ENCODE peak calls at places on chromosome 4, in nine cellular contexts. F is left lung, S is H1, A is right atrium auricular region, B is MM.1S, E is neuronal stem cell, N is right cardiac atrium, G is tibial artery, R is heart left ventricle. U is an unnamed sample. For H3K4me1, the result is how much of the 10 kb centered on the place peaks cover.

GRCh38 chr4:150820409-150820808 is 194.7 kb downstream of the LRBA start:
- DNase-seq in B (no peak), E (no peak), S (no peak), N (no peak), G (no peak), A (no peak), F (no peak), R (no peak), U (no peak)

GRCh38 chr4:107760281-107760947 is 40.4 kb upstream of the PAPSS1 start:
- DNase-seq in G (no peak), E (no peak), R (no peak), S (no peak), N (no peak), A (no peak), B (no peak), F (no peak), U (no peak)

GRCh38 chr4:133320576-133321170 is 171.6 kb downstream of the PCDH10 start:
- DNase-seq in R (no peak), S (no peak), G (no peak), F (no peak), N (no peak), B (peak), A (no peak), E (peak), U (no peak)

GRCh38 chr4:108702960-108703359 is 52.6 kb downstream of the OSTC start:
- DNase-seq in E (no peak), N (no peak), B (peak), A (no peak), F (no peak), G (no peak), R (no peak), S (no peak), U (no peak)

GRCh38 chr4:170089743-170090666 is at the start of gene AADAT:
- DNase-seq in R (peak), E (peak), S (peak), N (peak), G (peak), F (peak), A (peak), B (peak), U (peak)

GRCh38 chr4:185128272-185129119 is 14.6 kb upstream of the SLC25A4 start:
- DNase-seq in F (peak), S (peak), E (peak), N (peak), B (no peak), A (no peak), G (no peak), R (peak), U (no peak)

GRCh38 chr4:113618205-113618604 is 143.3 kb downstream of the CAMK2D start:
- DNase-seq in E (no peak), F (no peak), A (no peak), B (no peak), G (no peak), R (no peak), N (no peak), S (no peak), U (no peak)

GRCh38 chr4:121764702-121765367 is at the start of gene SMIM43:
- DNase-seq in S (peak), G (no peak), N (no peak), B (no peak), A (no peak), F (peak), E (peak), R (peak), U (no peak)

GRCh38 chr4:162682651-162683050 is 484.0 kb downstream of the NAF1 start:
- DNase-seq in N (no peak), F (no peak), S (no peak), A (no peak), B (no peak), G (no peak), E (no peak), R (no peak), U (no peak)

GRCh38 chr4:1003271-1004070 is 8.0 kb upstream of the FGFRL1 start:
- DNase-seq in S (no peak), E (no peak), B (no peak), N (no peak), F (no peak), A (no peak), R (no peak), G (no peak), U (no peak)

GRCh38 chr4:104677122-104677521 is 182.4 kb upstream of the CXXC4 start:
- DNase-seq in N (peak), R (no peak), G (no peak), B (no peak), F (no peak), A (no peak), S (no peak), E (peak), U (no peak)

GRCh38 chr4:76748649-76749048 is 149.3 kb downstream of the SOWAHB start:
- DNase-seq in A (no peak), G (peak), F (no peak), S (no peak), B (peak), E (no peak), R (no peak), N (no peak), U (no peak)

GRCh38 chr4:180598281-180598680 is 1644.9 kb upstream of the TENM3 start:
- DNase-seq in R (no peak), F (no peak), S (no peak), A (no peak), N (no peak), E (no peak), G (no peak), B (peak), U (no peak)

GRCh38 chr4:48779095-48779997 is 733 bp downstream of the FRYL start:
- DNase-seq in E (peak), F (peak), B (peak), A (peak), R (peak), N (peak), S (peak), G (peak), U (no peak)

GRCh38 chr4:15488136-15488535 is 18.5 kb downstream of the CC2D2A start:
- DNase-seq in E (no peak), S (no peak), R (no peak), N (no peak), A (no peak), G (no peak), F (no peak), B (no peak), U (no peak)

GRCh38 chr4:150090836-150091235 is 12.6 kb downstream of the DCLK2 start:
- DNase-seq in R (no peak), N (no peak), S (no peak), A (no peak), E (no peak), F (no peak), B (no peak), G (no peak), U (no peak)

GRCh38 chr4:78938474-78938867 is 767 bp downstream of the PAQR3 start:
- DNase-seq in R (no peak), A (no peak), F (no peak), S (no peak), G (no peak), E (no peak), N (no peak), B (no peak), U (no peak)

GRCh38 chr4:55255171-55255570 is 90.9 kb upstream of the SRD5A3 start:
- DNase-seq in G (no peak), S (no peak), A (no peak), N (no peak), R (no peak), B (no peak), E (no peak), F (no peak), U (no peak)

GRCh38 chr4:27305246-27305645 is 444.6 kb downstream of the STIM2 start:
- DNase-seq in A (no peak), G (no peak), S (no peak), E (no peak), B (no peak), R (no peak), N (no peak), F (no peak), U (no peak)

GRCh38 chr4:112085156-112086035 is 59.9 kb upstream of the FAM241A start:
- DNase-seq in S (no peak), A (no peak), F (no peak), E (no peak), B (peak), N (no peak), R (no peak), G (no peak), U (no peak)
- H3K27ac ChIP-seq in S (no peak), A (no peak), F (no peak), E (no peak), B (no peak), N (no peak), R (peak), G (no peak), U (no peak)

GRCh38 chr4:2290488-2290887 is 28.6 kb upstream of the MXD4 start:
- DNase-seq in G (no peak), B (no peak), N (no peak), R (no peak), F (peak), A (no peak), E (no peak), S (no peak), U (no peak)
- H3K4me1 ChIP-seq in G (under half), B (under half), N (under half), R (under half), F (under half), A (under half), E (under half), S (under half), U (under half)

DNA sequence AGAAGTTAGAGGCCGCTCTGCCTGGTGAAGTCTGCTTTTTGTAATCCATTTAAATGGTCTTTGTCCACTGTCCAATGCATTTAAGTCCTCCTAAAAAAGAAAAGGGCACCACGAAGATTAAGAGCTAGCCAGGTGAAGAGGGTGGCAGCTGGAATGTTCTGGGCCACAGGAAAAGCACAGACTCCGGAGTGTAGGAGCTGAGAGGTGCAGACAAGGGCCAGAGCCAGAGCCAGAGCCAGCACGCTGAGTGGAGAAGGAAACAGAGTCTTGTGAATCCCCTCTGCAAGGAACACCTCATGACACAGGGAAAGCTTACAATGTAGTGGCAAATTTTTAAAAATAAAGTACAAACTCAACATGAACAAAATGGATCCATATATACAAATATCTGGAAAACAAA is 83.6 kb downstream of the TSPAN5 start:
- DNase-seq in S (no peak), N (no peak), G (no peak), B (no peak), A (no peak), R (no peak), F (no peak), E (no peak), U (no peak)
- H3K4me3 ChIP-seq in S (no peak), N (no peak), G (no peak), B (no peak), A (no peak), R (no peak), F (no peak), E (no peak), U (no peak)

GRCh38 chr4:73730292-73730691 is 10.1 kb upstream of the CXCL8 start:
- DNase-seq in F (no peak), B (no peak), E (no peak), A (no peak), R (no peak), S (no peak), N (no peak), G (no peak), U (no peak)
- H3K27ac ChIP-seq in F (no peak), B (no peak), E (no peak), A (no peak), R (no peak), S (no peak), N (no peak), G (no peak), U (no peak)

GRCh38 chr4:8052160-8052691 is 106.4 kb downstream of the ABLIM2 start:
- DNase-seq in S (no peak), E (no peak), N (no peak), G (no peak), A (no peak), F (no peak), B (no peak), R (no peak), U (no peak)
- H3K4me1 ChIP-seq in S (under half), E (under half), N (under half), G (under half), A (under half), F (under half), B (under half), R (under half), U (under half)

DNA sequence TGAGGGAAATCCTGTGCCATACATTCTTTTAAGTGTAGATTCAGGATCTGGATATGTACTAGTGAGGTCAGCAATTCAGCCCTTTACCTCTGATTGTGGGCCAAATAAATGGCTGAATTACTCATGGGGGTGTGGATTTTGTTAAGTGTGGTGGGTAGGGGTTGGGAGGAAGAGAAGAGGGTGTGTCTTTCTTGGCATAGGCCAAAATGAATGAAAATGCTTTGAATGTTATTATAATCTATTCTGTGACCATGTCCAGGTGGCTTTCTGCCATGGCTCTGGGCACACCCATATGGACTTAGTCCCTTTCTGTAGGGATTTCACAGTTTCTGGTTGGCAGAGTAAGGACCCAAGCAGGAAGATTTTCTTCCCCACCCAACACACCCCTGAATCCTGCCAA is 244.3 kb downstream of the CBR4 start:
- DNase-seq in N (peak), F (no peak), B (no peak), A (peak), G (peak), R (peak), S (no peak), E (no peak), U (no peak)
- H3K4me3 ChIP-seq in N (no peak), F (no peak), B (no peak), A (no peak), G (no peak), R (no peak), S (no peak), E (no peak), U (no peak)

GRCh38 chr4:146343776-146344175 is 129.4 kb downstream of the REELD1 start:
- DNase-seq in A (no peak), S (no peak), G (no peak), B (no peak), E (no peak), N (no peak), F (no peak), R (no peak), U (no peak)

GRCh38 chr4:146347822-146348221 is 133.5 kb downstream of the REELD1 start:
- DNase-seq in N (no peak), S (no peak), E (no peak), G (no peak), F (no peak), A (no peak), R (no peak), B (no peak), U (no peak)

GRCh38 chr4:146346276-146346675 is 131.9 kb downstream of the REELD1 start:
- DNase-seq in S (no peak), F (no peak), R (no peak), G (no peak), N (no peak), B (peak), E (no peak), A (no peak), U (no peak)

GRCh38 chr4:146349306-146349705 is 135.0 kb downstream of the REELD1 start:
- DNase-seq in N (no peak), E (no peak), R (no peak), F (no peak), A (no peak), G (no peak), B (no peak), S (no peak), U (no peak)
- H3K27ac ChIP-seq in N (no peak), E (no peak), R (no peak), F (no peak), A (no peak), G (no peak), B (no peak), S (no peak), U (no peak)

DNA sequence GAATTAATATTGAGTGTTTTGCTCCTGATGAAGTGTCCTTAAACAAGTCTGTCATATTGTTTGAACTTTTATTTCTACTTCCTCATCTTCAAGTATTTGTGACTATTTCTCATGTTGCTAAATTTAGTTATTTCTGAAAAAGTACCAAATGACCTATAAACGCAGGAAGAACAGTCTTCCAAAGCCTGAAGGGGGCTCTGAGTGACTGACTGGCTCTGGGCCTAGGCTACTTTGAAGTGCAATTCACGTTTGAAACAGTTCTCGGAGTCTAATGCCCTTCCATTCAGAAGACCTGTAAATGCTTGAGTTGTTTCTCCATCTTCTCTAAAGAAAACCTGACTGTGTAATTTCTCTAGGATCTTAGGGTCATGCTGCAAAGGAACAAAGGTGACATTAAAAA is 26.5 kb downstream of the GALNT7 start:
- DNase-seq in N (no peak), G (no peak), A (no peak), R (no peak), S (no peak), F (no peak), B (no peak), E (no peak), U (no peak)
- H3K4me1 ChIP-seq in N (under half), G (under half), A (under half), R (under half), S (under half), F (under half), B (under half), E (under half), U (under half)

DNA sequence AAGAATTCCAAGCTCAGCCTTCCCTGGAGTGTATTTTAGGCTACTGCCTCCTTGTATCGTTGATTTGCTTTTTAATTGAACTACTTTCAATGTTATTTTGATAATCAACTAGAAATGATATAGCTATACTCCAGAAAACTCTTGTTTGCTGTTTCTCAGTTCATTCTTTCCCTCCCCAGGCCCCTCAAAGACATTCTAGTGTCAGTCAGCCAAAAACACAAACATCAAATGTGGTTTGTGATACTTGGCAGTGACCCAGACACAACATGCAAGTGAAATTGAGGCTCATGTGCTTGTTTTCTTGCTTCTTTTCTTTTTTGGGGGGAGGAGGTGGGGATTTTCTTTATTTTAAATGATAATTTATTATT is 7.6 kb downstream of the FAT4 start:
- DNase-seq in G (no peak), B (no peak), A (no peak), S (no peak), E (no peak), R (no peak), F (no peak), N (no peak), U (no peak)
- H3K4me3 ChIP-seq in G (peak), B (no peak), A (peak), S (no peak), E (no peak), R (peak), F (peak), N (peak), U (no peak)

DNA sequence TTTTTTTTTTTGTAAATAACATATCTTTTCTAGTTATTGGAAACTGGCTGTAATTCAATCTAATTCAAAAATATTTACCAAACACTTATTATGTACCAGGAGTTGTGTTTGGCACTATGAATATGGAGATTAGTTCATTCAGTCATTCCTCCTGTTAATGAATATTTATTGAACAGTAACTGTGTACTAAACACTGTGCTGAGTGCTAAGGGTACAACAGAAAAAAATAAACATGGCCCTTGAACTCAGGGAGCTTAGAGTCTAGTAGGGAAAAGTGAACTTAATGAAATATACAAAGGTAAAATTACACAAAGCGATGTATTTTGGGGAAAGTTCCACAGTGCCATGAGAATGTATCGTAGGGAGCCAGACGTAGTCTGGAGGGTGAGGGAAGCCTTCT is 87.1 kb downstream of the STK32B start:
- DNase-seq in E (no peak), R (no peak), G (no peak), A (no peak), B (no peak), F (no peak), N (no peak), S (no peak), U (no peak)
- H3K27ac ChIP-seq in E (no peak), R (no peak), G (no peak), A (no peak), B (no peak), F (no peak), N (no peak), S (no peak), U (no peak)